ENCODE peak calls at places on chromosomes 2 and 18, in five cellular contexts. D, M, O, B and H are unnamed samples.

GRCh38 chr2:74887445-74887951 is 53.6 kb downstream of the HK2 start:
- DNase-seq in B (no peak), O (no peak), M (no peak), D (peak), H (no peak)

GRCh38 chr2:54454548-54454921 is 1.6 kb upstream of the SPTBN1 start:
- DNase-seq in M (no peak), B (no peak), O (no peak), D (no peak), H (no peak)

GRCh38 chr2:95318431-95319220 is 21.5 kb downstream of the KCNIP3 start:
- DNase-seq in B (no peak), O (no peak), D (no peak), M (no peak), H (no peak)

GRCh38 chr2:121260370-121261154 is 24.4 kb downstream of the TFCP2L1 start:
- DNase-seq in M (no peak), B (no peak), D (no peak), O (peak), H (no peak)

GRCh38 chr18:78670778-78671405 is 308.7 kb upstream of the SALL3 start:
- DNase-seq in O (no peak), M (no peak), B (no peak), D (no peak), H (no peak)

GRCh38 chr2:105802587-105802986 is 57.9 kb downstream of the NCK2 start:
- DNase-seq in D (no peak), M (no peak), B (no peak), O (no peak), H (peak)

GRCh38 chr2:128668946-128669345 is 350.3 kb upstream of the HS6ST1 start:
- DNase-seq in O (no peak), D (no peak), M (no peak), B (no peak), H (no peak)

GRCh38 chr18:73545497-73545896 is 602.1 kb downstream of the FBXO15 start:
- DNase-seq in M (no peak), O (no peak), B (no peak), D (peak), H (no peak)

GRCh38 chr2:41821167-41821566 is 226.7 kb upstream of the PKDCC start:
- DNase-seq in M (no peak), O (no peak), B (no peak), D (no peak), H (no peak)

GRCh38 chr18:74945774-74946545 is 263.0 kb downstream of the PTGR3 start:
- DNase-seq in O (no peak), D (peak), B (no peak), M (no peak), H (no peak)

GRCh38 chr2:11389551-11390528 is 45.4 kb upstream of the ROCK2 start:
- DNase-seq in O (peak), D (no peak), M (peak), B (no peak), H (no peak)

GRCh38 chr2:101741775-101742520 is 44.4 kb downstream of the MAP4K4 start:
- DNase-seq in M (no peak), D (no peak), B (no peak), O (no peak), H (no peak)

DNA sequence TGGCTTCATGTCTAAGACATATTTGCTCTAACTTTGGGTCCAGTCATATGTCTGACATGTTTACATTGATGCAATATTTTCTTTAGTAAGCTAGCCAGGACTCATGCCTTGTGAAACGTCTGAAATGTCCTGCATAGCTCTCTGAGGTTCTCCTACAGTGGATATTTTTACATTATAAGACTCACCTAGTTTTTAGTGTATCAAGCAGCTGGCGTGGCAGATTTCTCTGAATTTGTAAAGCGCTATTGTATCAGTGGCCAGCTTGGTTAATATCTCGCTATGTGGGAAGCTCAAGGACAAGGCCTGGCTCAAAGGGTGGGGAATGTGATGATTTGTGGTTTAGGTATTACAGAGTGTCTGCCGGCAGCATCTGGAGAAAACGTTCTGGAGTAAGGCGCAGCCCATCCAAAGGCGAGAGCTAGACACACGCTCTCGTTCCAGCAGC is 164.3 kb downstream of the LTBP1 start:
- DNase-seq in M (no peak), B (peak), D (peak), O (no peak), H (no peak)
- TF ChIP-seq CTCF in M (no peak), B (no peak), D (no peak), O (no peak), H (no peak)

GRCh38 chr2:129748653-129749052 is 230.8 kb upstream of the RAB6C start:
- DNase-seq in M (no peak), B (no peak), O (no peak), D (no peak), H (no peak)
- TF ChIP-seq CTCF in M (no peak), B (no peak), O (no peak), D (no peak), H (peak)

GRCh38 chr2:27218614-27219013 is 1.4 kb downstream of the CAD start:
- DNase-seq in M (no peak), B (no peak), D (no peak), O (no peak), H (no peak)

GRCh38 chr2:27216416-27217137 is 592 bp upstream of the CAD start:
- DNase-seq in M (no peak), O (no peak), B (peak), D (no peak), H (no peak)

GRCh38 chr2:27214936-27215335 is 2.2 kb upstream of the CAD start:
- DNase-seq in B (no peak), O (no peak), D (peak), M (no peak), H (no peak)

GRCh38 chr2:27220091-27220490 is 2.9 kb downstream of the CAD start:
- DNase-seq in O (no peak), D (no peak), M (no peak), B (peak), H (no peak)

GRCh38 chr2:27217173-27218121 is at the start of gene CAD:
- DNase-seq in D (peak), M (peak), B (peak), O (peak), H (peak)
- TF ChIP-seq CTCF in D (no peak), M (peak), B (peak), O (no peak), H (peak)

GRCh38 chr18:8424917-8425725 is 184.1 kb upstream of the RAB12 start:
- DNase-seq in D (peak), O (no peak), M (peak), B (no peak), H (no peak)

GRCh38 chr18:8427339-8427738 is 181.9 kb upstream of the RAB12 start:
- DNase-seq in M (no peak), D (no peak), B (no peak), O (no peak), H (no peak)

GRCh38 chr18:8424481-8424880 is 184.8 kb upstream of the RAB12 start:
- DNase-seq in B (no peak), O (no peak), M (no peak), D (no peak), H (no peak)

GRCh38 chr18:8428951-8429350 is 180.3 kb upstream of the RAB12 start:
- DNase-seq in B (no peak), D (no peak), O (no peak), M (no peak), H (no peak)

DNA sequence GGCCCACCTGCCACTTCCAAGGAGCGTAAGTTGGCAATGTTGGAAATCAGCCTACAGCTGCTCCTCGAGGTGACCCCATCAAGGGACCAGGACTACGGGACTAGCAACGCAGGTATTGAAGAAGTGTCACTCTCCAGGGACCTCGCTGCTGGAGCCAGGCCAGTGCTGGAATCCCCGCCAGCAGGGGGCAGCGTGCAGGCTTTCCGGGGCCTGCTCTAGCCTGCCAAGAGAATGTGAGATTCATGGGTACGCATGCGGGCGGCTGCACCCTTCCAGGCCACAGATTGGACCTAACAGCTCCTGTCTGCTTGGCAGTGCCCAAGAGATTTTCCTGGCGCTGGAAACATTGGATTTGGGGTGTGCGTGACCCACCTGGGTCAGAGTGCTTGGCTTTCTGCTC is 182.8 kb upstream of the RAB12 start:
- DNase-seq in D (no peak), B (no peak), M (no peak), O (no peak), H (no peak)
- TF ChIP-seq CTCF in D (peak), B (peak), M (peak), O (no peak), H (no peak)